ENCODE peak calls at places on chromosome 2, in six cellular contexts. Y, R, K, V, P and S are unnamed samples.

GRCh38 chr2:106094101-106094860 is 99.8 kb downstream of the UXS1 start:
- DNase-seq in Y (no peak), R (peak; percentile 59), K (peak; percentile 83), V (no peak), P (no peak), S (no peak)

GRCh38 chr2:230575640-230576324 is 136.9 kb upstream of the CAB39 start:
- DNase-seq in Y (no peak), R (peak; percentile 47), K (peak; percentile 27), V (no peak), P (no peak), S (no peak)

GRCh38 chr2:67322361-67323001 is 74.7 kb upstream of the ETAA1 start:
- DNase-seq in Y (peak; percentile 25), R (no peak), K (no peak), V (peak; percentile 39), P (no peak), S (peak; percentile 41)

GRCh38 chr2:227871375-227871788 is at the start of gene DAW1:
- DNase-seq in Y (peak; percentile 73), R (peak; percentile 58), K (peak; percentile 66), V (peak; percentile 86), P (peak; percentile 52), S (peak; percentile 73)

GRCh38 chr2:47016172-47016913 is 100.7 kb upstream of the MCFD2 start:
- DNase-seq in Y (no peak), R (no peak), K (no peak), V (peak; percentile 33), P (no peak), S (no peak)

GRCh38 chr2:176646033-176646615 is 376.9 kb downstream of the MTX2 start:
- DNase-seq in Y (no peak), R (no peak), K (no peak), V (no peak), P (no peak), S (no peak)

GRCh38 chr2:191115391-191115790 is 35.4 kb downstream of the STAT4 start:
- DNase-seq in Y (no peak), R (peak; percentile 58), K (peak; percentile 67), V (no peak), P (no peak), S (no peak)

GRCh38 chr2:127320067-127320466 is 26.1 kb upstream of the ERCC3 start:
- DNase-seq in Y (no peak), R (no peak), K (no peak), V (no peak), P (no peak), S (no peak)

GRCh38 chr2:43328157-43328556 is 101.8 kb upstream of the ZFP36L2 start:
- DNase-seq in Y (no peak), R (no peak), K (no peak), V (no peak), P (no peak), S (no peak)

GRCh38 chr2:150292192-150292591 is 195.3 kb downstream of the RND3 start:
- DNase-seq in Y (no peak), R (no peak), K (no peak), V (no peak), P (no peak), S (no peak)

GRCh38 chr2:160224060-160224459 is 24.0 kb upstream of the ITGB6 start:
- DNase-seq in Y (no peak), R (no peak), K (no peak), V (no peak), P (no peak), S (no peak)

GRCh38 chr2:191385416-191386160 is 140.4 kb downstream of the MYO1B start:
- DNase-seq in Y (no peak), R (no peak), K (no peak), V (no peak), P (no peak), S (no peak)

GRCh38 chr2:219596954-219597551 is 604 bp upstream of the STK11IP start:
- DNase-seq in Y (no peak), R (no peak), K (no peak), V (no peak), P (no peak), S (no peak)

GRCh38 chr2:149858916-149859634 is 271.5 kb upstream of the MMADHC start:
- DNase-seq in Y (no peak), R (no peak), K (no peak), V (no peak), P (no peak), S (no peak)

GRCh38 chr2:98726172-98726725 is 4.7 kb downstream of the MGAT4A start:
- DNase-seq in Y (no peak), R (no peak), K (no peak), V (no peak), P (no peak), S (no peak)

GRCh38 chr2:1714291-1715064 is 29.8 kb downstream of the PXDN start:
- DNase-seq in Y (no peak), R (no peak), K (no peak), V (no peak), P (peak; percentile 27), S (no peak)

GRCh38 chr2:588041-588645 is 89.1 kb downstream of the TMEM18 start:
- DNase-seq in Y (no peak), R (no peak), K (no peak), V (no peak), P (no peak), S (no peak)

GRCh38 chr2:192544371-192544955 is 349.7 kb upstream of the TMEFF2 start:
- DNase-seq in Y (no peak), R (no peak), K (no peak), V (no peak), P (no peak), S (no peak)

GRCh38 chr2:181904022-181904632 is 12.6 kb downstream of the ITPRID2 start:
- DNase-seq in Y (no peak), R (no peak), K (peak; percentile 16), V (peak; percentile 4), P (no peak), S (no peak)

GRCh38 chr2:20930928-20931327 is 108.0 kb upstream of the LDAH start:
- DNase-seq in Y (no peak), R (no peak), K (no peak), V (no peak), P (no peak), S (no peak)

GRCh38 chr2:64952896-64953482 is 36.2 kb upstream of the SLC1A4 start:
- DNase-seq in Y (no peak), R (no peak), K (no peak), V (no peak), P (no peak), S (no peak)

GRCh38 chr2:233063269-233063975 is 3.3 kb downstream of the INPP5D start:
- DNase-seq in Y (no peak), R (no peak), K (no peak), V (peak; percentile 28), P (peak; percentile 44), S (no peak)

GRCh38 chr2:241868661-241869081 is 858 bp upstream of the RTP5 start:
- DNase-seq in Y (no peak), R (peak; percentile 59), K (no peak), V (no peak), P (no peak), S (no peak)

GRCh38 chr2:73069041-73069854 is 2.3 kb downstream of the SFXN5 start:
- DNase-seq in Y (no peak), R (no peak), K (no peak), V (no peak), P (no peak), S (no peak)

GRCh38 chr2:163828760-163829159 is 93.0 kb upstream of the FIGN start:
- DNase-seq in Y (no peak), R (no peak), K (no peak), V (no peak), P (no peak), S (no peak)

GRCh38 chr2:15931950-15932349 is 8.4 kb upstream of the MYCN start:
- DNase-seq in Y (no peak), R (no peak), K (no peak), V (no peak), P (no peak), S (no peak)

GRCh38 chr2:170396799-170397459 is 219.0 kb downstream of the MYO3B start:
- DNase-seq in Y (no peak), R (no peak), K (no peak), V (no peak), P (no peak), S (no peak)

GRCh38 chr2:110869472-110870446 is 137.4 kb downstream of the ACOXL start:
- DNase-seq in Y (no peak), R (no peak), K (no peak), V (no peak), P (no peak), S (no peak)